ENCODE peak calls at places on chromosomes 6 and 20, in seven cellular contexts. V is neural progenitor cell, J is PC-3, T is hepatocyte, E is OCI-LY7, U is GM23248, O is MM.1S. F is an unnamed sample.
A peak's percentile ranks its signal among the peaks of the same experiment; 100 is the strongest.

GRCh38 chr20:32437391-32438074 is 79.4 kb downstream of the ASXL1 start:
- DNase-seq in J (peak; percentile 23), O (no peak), T (peak; percentile 32), E (peak; percentile 22), V (no peak), U (peak; percentile 10), F (peak; percentile 72)

GRCh38 chr20:52105573-52106422 is 85.8 kb downstream of the ZFP64 start:
- DNase-seq in V (peak; percentile 88), T (peak; percentile 36), E (peak; percentile 14), J (peak; percentile 50), U (peak; percentile 55), O (no peak), F (peak; percentile 96)

GRCh38 chr20:10595985-10596384 is 77.8 kb downstream of the JAG1 start:
- DNase-seq in O (no peak), T (no peak), J (no peak), E (no peak), V (no peak), U (no peak), F (no peak)

GRCh38 chr6:83511901-83512681 is at the start of gene PRSS35:
- DNase-seq in J (peak; percentile 44), T (peak; percentile 82), V (peak; percentile 92), U (peak; percentile 66), O (peak; percentile 37), E (no peak), F (peak; percentile 89)

GRCh38 chr6:169587992-169588391 is 113.8 kb downstream of the WDR27 start:
- DNase-seq in U (peak; percentile 7), J (no peak), O (no peak), E (no peak), V (no peak), T (no peak), F (no peak)

GRCh38 chr6:150466196-150466595 is 97.4 kb downstream of the IYD start:
- DNase-seq in O (no peak), E (no peak), U (no peak), V (no peak), T (no peak), J (peak; percentile 28), F (no peak)

GRCh38 chr6:109241199-109241598 is 141.1 kb downstream of the CD164 start:
- DNase-seq in E (no peak), V (no peak), J (peak; percentile 71), U (peak; percentile 92), O (no peak), T (no peak), F (no peak)

GRCh38 chr6:34964564-34964963 is 75.5 kb downstream of the ANKS1A start:
- DNase-seq in J (no peak), U (peak; percentile 52), V (no peak), O (no peak), E (no peak), T (no peak), F (no peak)

GRCh38 chr6:3227363-3228045 is at the start of gene TUBB2B:
- DNase-seq in O (no peak), T (peak; percentile 90), E (no peak), U (peak; percentile 68), V (peak; percentile 96), J (no peak), F (peak; percentile 96)

GRCh38 chr20:25048519-25048952 is 9.4 kb downstream of the ACSS1 start:
- DNase-seq in U (no peak), O (no peak), E (no peak), T (no peak), V (no peak), J (no peak), F (no peak)

GRCh38 chr6:7300890-7301289 is 12.1 kb downstream of the SSR1 start:
- DNase-seq in E (no peak), V (no peak), O (no peak), J (no peak), T (no peak), U (no peak), F (no peak)

GRCh38 chr6:41636803-41637178 is 1.5 kb upstream of the MDFI start:
- DNase-seq in U (no peak), J (peak; percentile 91), O (no peak), E (no peak), T (peak; percentile 89), V (peak; percentile 37), F (peak; percentile 86)

GRCh38 chr20:22526512-22527012 is 57.8 kb downstream of the FOXA2 start:
- DNase-seq in V (no peak), J (no peak), U (no peak), T (no peak), E (no peak), O (no peak), F (no peak)

GRCh38 chr6:33949877-33950831 is 146.4 kb upstream of the MLN start:
- DNase-seq in V (no peak), U (no peak), J (no peak), O (peak; percentile 41), E (peak; percentile 12), T (peak; percentile 44), F (peak; percentile 70)

GRCh38 chr6:166955865-166956443 is 396 bp downstream of the RNASET2 start:
- DNase-seq in O (no peak), U (peak; percentile 60), T (peak; percentile 63), E (peak; percentile 57), V (peak; percentile 87), J (peak; percentile 22), F (peak; percentile 80)

GRCh38 chr6:31114540-31114876 is at the start of gene PSORS1C1:
- DNase-seq in J (peak; percentile 97), V (no peak), E (no peak), T (peak; percentile 89), U (peak; percentile 97), O (no peak), F (peak; percentile 24)

GRCh38 chr20:12679456-12679855 is 329.3 kb upstream of the SPTLC3 start:
- DNase-seq in U (no peak), J (no peak), T (no peak), V (no peak), E (no peak), O (no peak), F (no peak)

GRCh38 chr6:7409740-7410139 is 20.1 kb downstream of the RIOK1 start:
- DNase-seq in E (no peak), U (no peak), V (no peak), O (no peak), T (no peak), J (no peak), F (no peak)

GRCh38 chr6:24614648-24615047 is 31.3 kb downstream of the KIAA0319 start:
- DNase-seq in T (no peak), O (no peak), V (no peak), J (no peak), E (no peak), U (no peak), F (no peak)

GRCh38 chr20:18019068-18019467 is 38.6 kb downstream of the OVOL2 start:
- DNase-seq in U (peak; percentile 42), J (peak; percentile 23), O (peak; percentile 25), V (peak; percentile 56), T (no peak), E (peak; percentile 50), F (peak; percentile 82)

GRCh38 chr6:129662980-129663431 is 47.0 kb downstream of the ARHGAP18 start:
- DNase-seq in V (no peak), U (no peak), T (no peak), J (no peak), O (no peak), E (no peak), F (no peak)

GRCh38 chr6:31736768-31737314 is 511 bp upstream of the CLIC1 start:
- DNase-seq in U (peak; percentile 27), T (peak; percentile 22), O (no peak), J (no peak), E (no peak), V (peak; percentile 41), F (no peak)

GRCh38 chr6:55704421-55704820 is 125.4 kb upstream of the HMGCLL1 start:
- DNase-seq in U (peak; percentile 79), E (no peak), T (no peak), J (peak; percentile 54), V (no peak), O (no peak), F (no peak)

GRCh38 chr6:15336905-15337583 is 91.2 kb downstream of the JARID2 start:
- DNase-seq in J (no peak), O (no peak), V (peak; percentile 27), U (no peak), T (no peak), E (no peak), F (no peak)

DNA sequence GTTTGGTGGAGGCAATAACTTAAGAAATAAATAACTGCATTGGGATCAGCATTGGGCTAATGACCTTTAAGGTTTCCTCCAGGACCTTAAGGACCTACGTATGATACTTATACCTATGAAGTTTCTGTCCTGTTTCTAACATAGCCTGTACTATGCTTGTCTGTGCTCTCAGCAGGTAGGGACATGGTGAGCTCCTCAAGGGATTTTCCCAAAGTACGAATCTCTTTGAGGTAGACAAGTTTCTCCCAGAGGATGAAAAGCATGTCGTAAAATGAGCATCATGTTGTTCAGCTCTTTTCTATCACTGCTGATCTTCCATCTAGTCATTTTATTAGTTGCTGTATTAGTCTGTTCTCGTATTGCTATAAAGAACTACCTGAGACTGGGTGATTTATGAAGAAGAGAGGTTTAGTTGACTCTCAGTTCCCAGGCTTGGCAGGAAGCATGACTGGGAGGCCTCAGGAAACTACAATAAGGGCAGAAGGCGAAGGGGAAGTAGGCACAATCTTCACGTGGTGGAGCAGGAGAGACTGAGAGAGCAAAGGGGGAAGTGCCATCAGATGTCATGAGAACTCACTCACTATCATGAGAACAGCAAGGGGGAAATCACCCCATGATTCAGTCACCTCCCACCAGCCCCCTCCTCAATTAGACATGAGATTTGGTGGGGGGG is 77.8 kb upstream of the TGM3 start:
- DNase-seq in V (no peak), E (no peak), O (no peak), T (no peak), U (no peak), J (no peak), F (no peak)
- TF ChIP-seq EZH2phosphoT487 in V (no peak), E (no peak), O (no peak), T (no peak), U (no peak), J (no peak), F (no peak)

GRCh38 chr6:134394141-134394648 is 76.3 kb upstream of the SGK1 start:
- DNase-seq in E (no peak), T (peak; percentile 12), J (no peak), O (no peak), V (no peak), U (no peak), F (no peak)
- TF ChIP-seq EZH2phosphoT487 in E (no peak), T (no peak), J (no peak), O (no peak), V (no peak), U (no peak), F (no peak)

DNA sequence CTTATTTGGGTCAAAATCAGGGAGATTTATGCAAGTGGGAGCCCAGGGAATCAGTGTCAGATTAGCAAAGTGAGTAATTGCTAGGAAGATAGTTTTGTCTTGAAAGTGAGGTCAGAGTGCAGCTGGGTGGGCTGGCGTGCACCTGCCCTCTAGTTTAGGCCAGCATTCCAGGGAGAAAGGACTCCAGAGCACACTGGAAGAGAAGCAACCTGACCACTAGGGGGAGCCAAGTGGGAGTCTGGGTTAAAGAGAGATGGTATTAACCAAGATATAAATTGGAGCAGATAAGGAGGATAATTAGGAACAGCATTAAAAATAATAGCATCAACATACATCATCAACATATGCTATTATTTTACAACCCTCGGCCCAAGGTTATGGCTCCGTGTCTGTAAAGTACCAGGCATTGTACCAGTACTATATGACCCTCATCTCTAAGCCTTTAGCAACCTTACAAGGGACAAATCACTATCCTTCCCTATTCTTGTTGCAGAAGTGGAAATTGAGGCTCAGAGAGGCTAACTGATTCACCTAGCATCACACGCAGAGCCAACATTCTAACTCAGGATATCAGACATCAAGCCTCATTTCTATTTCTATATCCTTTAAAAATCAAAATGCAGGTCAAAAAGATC is 57.8 kb downstream of the SLC2A10 start:
- DNase-seq in V (peak; percentile 84), J (peak; percentile 81), O (peak; percentile 42), E (peak; percentile 62), T (peak; percentile 70), U (peak; percentile 62), F (peak; percentile 94)
- TF ChIP-seq EZH2phosphoT487 in V (no peak), J (no peak), O (no peak), E (no peak), T (no peak), U (no peak), F (no peak)

GRCh38 chr20:40493071-40493470 is 196.0 kb downstream of the MAFB start:
- DNase-seq in J (no peak), V (no peak), U (peak; percentile 72), E (no peak), T (peak; percentile 30), O (no peak), F (no peak)
- TF ChIP-seq EZH2phosphoT487 in J (no peak), V (no peak), U (no peak), E (no peak), T (no peak), O (no peak), F (no peak)